ENCODE peak calls at places on chromosomes 13 and 19, in four cellular contexts. One of them, this sample, is unnamed.
A peak's percentile ranks its signal among the peaks of the same experiment; 100 is the strongest.

GRCh38 chr19:2982983-2983350 is 5.6 kb downstream of the TLE6 start:
- DNase-seq in ovary: peak; percentile 90
- DNase-seq in fibroblast of mammary gland: peak; percentile 91
- DNase-seq in BJ: peak; percentile 51
- DNase-seq in this sample: no peak

GRCh38 chr19:801861-802496 is 4.7 kb downstream of the PTBP1 start:
- DNase-seq in fibroblast of mammary gland: peak; percentile 71
- DNase-seq in ovary: peak; percentile 73
- DNase-seq in BJ: no peak
- DNase-seq in this sample: no peak

GRCh38 chr13:57409121-57409520 is 222.4 kb upstream of the PCDH17 start:
- DNase-seq in fibroblast of mammary gland: no peak
- DNase-seq in ovary: no peak
- DNase-seq in BJ: no peak
- DNase-seq in this sample: no peak

GRCh38 chr19:46863818-46864629 is 3.2 kb downstream of the ARHGAP35 start:
- DNase-seq in BJ: no peak
- DNase-seq in ovary: no peak
- DNase-seq in fibroblast of mammary gland: peak; percentile 48
- DNase-seq in this sample: no peak

GRCh38 chr19:1311543-1312091 is 25.9 kb downstream of the EFNA2 start:
- DNase-seq in ovary: no peak
- DNase-seq in BJ: no peak
- DNase-seq in fibroblast of mammary gland: no peak
- DNase-seq in this sample: no peak

GRCh38 chr13:66003558-66003957 is 1226.6 kb downstream of the PCDH9 start:
- DNase-seq in ovary: no peak
- DNase-seq in BJ: no peak
- DNase-seq in fibroblast of mammary gland: no peak
- DNase-seq in this sample: no peak

GRCh38 chr19:13366529-13367143 is 139.6 kb downstream of the CACNA1A start:
- DNase-seq in fibroblast of mammary gland: peak; percentile 52
- DNase-seq in BJ: no peak
- DNase-seq in ovary: no peak
- DNase-seq in this sample: peak; percentile 1

GRCh38 chr13:104949840-104950805 is 1585.3 kb downstream of the EFNB2 start:
- DNase-seq in BJ: no peak
- DNase-seq in fibroblast of mammary gland: peak; percentile 48
- DNase-seq in ovary: no peak
- DNase-seq in this sample: no peak

GRCh38 chr13:22062478-22063205 is 391.8 kb downstream of the FGF9 start:
- DNase-seq in ovary: no peak
- DNase-seq in fibroblast of mammary gland: no peak
- DNase-seq in BJ: no peak
- DNase-seq in this sample: no peak

GRCh38 chr13:77079902-77080413 is 53.0 kb upstream of the FBXL3 start:
- DNase-seq in fibroblast of mammary gland: no peak
- DNase-seq in BJ: no peak
- DNase-seq in ovary: no peak
- DNase-seq in this sample: no peak

GRCh38 chr13:79589605-79590511 is 108.9 kb downstream of the NDFIP2 start:
- DNase-seq in BJ: no peak
- DNase-seq in fibroblast of mammary gland: peak; percentile 51
- DNase-seq in ovary: no peak
- DNase-seq in this sample: no peak
- H3K4me3 ChIP-seq in BJ: no peak overlapping the region
- H3K4me3 ChIP-seq in fibroblast of mammary gland: no peak overlapping the region
- H3K4me3 ChIP-seq in ovary: no peak overlapping the region
- H3K4me3 ChIP-seq in this sample: no peak overlapping the region

DNA sequence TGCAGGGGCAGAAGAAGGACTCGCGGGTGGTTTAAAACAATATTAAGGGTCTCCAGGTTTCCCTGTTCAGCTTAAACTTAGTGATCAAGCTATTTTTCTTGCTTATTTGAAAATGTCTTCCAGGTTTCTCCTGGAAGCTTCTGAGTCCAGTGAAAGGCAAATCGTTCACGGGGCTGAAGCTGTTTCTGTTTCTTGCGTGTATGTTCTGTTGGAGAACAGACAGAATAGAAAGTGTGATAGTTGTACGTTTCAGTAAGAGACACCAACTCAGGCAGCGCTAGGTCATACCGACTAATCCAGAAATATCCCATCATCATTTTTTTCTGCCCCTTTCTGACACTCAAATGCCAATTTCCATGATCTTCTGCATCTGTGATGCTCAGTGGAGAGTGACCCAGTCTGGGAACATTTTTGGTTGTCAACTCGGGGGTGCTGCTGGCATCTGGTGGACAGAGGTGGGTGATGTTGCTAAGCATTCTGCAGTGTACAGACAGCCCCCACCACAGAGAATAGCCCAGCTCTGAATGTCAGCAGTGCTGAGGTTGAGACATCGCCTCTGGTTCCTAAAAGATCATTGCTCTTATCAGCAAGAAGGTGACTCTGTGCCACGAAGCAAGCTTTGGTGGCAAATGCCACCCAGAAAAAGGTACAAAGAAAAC is 4.3 kb downstream of the KLF2 start:
- DNase-seq in BJ: no peak
- DNase-seq in ovary: peak; percentile 65
- DNase-seq in fibroblast of mammary gland: no peak
- DNase-seq in this sample: no peak
- TF ChIP-seq CTCF in BJ: no peak
- TF ChIP-seq CTCF in ovary: no peak
- TF ChIP-seq CTCF in fibroblast of mammary gland: no peak
- TF ChIP-seq CTCF in this sample: peak; percentile 3

GRCh38 chr13:30864352-30865130 is 41.5 kb upstream of the MEDAG start:
- DNase-seq in ovary: peak; percentile 72
- DNase-seq in fibroblast of mammary gland: peak; percentile 97
- DNase-seq in BJ: peak; percentile 89
- DNase-seq in this sample: peak; percentile 83
- H3K4me3 ChIP-seq in ovary: no peak overlapping the region
- H3K4me3 ChIP-seq in fibroblast of mammary gland: no peak overlapping the region
- H3K4me3 ChIP-seq in BJ: no peak overlapping the region
- H3K4me3 ChIP-seq in this sample: no peak overlapping the region

GRCh38 chr19:45200614-45201013 is 22.0 kb downstream of the BLOC1S3 start:
- DNase-seq in fibroblast of mammary gland: peak; percentile 71
- DNase-seq in BJ: no peak
- DNase-seq in ovary: no peak
- DNase-seq in this sample: no peak
- TF ChIP-seq CTCF in fibroblast of mammary gland: peak; percentile 29
- TF ChIP-seq CTCF in BJ: peak; percentile 29
- TF ChIP-seq CTCF in ovary: no peak
- TF ChIP-seq CTCF in this sample: peak; percentile 38

DNA sequence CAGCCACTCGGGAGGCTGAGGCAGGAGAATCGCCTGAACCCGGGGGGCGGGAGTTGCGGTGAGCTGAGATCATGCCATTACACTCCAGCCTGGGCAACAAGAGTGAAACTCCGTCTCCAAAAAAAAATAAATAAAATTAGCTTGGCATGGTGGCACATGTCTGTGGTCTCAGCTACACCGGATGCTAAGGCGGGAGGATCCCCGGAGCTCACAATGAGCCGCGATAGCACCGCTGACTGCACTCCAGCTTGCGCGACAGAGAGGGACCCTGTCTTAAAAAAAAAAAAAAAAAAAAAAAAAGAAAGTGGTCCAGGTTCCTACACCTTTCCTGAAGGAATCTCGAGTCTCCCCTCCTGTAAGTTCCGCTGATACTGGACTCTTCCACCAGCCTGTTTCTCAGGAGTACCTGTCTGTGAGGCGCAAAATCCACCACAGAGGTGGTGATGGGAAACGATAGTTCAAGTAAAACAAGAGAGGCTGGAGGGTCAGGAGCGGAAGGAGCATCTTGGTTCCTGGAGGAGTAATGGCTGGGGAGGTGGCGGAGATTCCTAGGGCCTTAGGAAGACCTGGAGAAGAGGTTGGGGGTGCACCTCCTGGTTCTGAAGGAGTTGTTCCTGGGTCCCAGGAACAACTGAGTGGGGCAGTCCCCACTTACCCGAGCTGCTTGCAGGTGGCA is 468 bp downstream of the FUT1 start:
- DNase-seq in BJ: no peak
- DNase-seq in ovary: no peak
- DNase-seq in fibroblast of mammary gland: no peak
- DNase-seq in this sample: no peak
- H3K4me3 ChIP-seq in BJ: peak overlapping the region; percentile 24
- H3K4me3 ChIP-seq in ovary: peak overlapping the region; percentile 9
- H3K4me3 ChIP-seq in fibroblast of mammary gland: peak overlapping the region; percentile 6
- H3K4me3 ChIP-seq in this sample: no peak overlapping the region

GRCh38 chr13:70098669-70099068 is 9.0 kb upstream of the ATXN8OS start:
- DNase-seq in fibroblast of mammary gland: no peak
- DNase-seq in ovary: no peak
- DNase-seq in BJ: no peak
- DNase-seq in this sample: no peak
- TF ChIP-seq CTCF in fibroblast of mammary gland: no peak
- TF ChIP-seq CTCF in ovary: no peak
- TF ChIP-seq CTCF in BJ: no peak
- TF ChIP-seq CTCF in this sample: no peak

DNA sequence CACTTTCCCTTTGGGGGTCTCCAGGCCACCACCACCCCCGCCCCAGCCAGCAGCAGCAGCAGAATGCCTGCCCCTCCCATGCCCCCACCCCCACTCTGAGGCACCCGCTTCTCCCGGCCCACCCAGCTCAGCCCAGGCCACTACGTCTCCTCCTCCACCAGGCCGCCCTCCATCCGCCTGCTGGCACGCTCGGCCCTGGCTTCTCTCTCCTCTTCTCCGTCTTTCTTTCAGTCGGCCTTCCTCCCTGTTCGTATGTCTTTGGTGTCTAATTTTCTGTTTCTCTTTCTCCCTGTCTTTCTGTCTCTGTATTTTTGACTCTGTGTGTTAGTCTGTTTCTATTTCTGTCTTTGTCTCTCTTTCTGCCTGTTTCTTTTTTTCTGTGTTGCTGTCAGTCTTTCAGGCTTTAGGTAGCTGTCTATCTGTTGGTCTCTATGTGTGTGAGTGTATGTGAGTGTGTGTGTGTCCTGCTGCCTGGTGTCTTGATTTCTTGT is at the start of gene LGI4:
- DNase-seq in fibroblast of mammary gland: no peak
- DNase-seq in BJ: no peak
- DNase-seq in ovary: no peak
- DNase-seq in this sample: no peak
- H3K4me3 ChIP-seq in fibroblast of mammary gland: no peak within 1 kb of the TSS
- H3K4me3 ChIP-seq in BJ: no peak within 1 kb of the TSS
- H3K4me3 ChIP-seq in ovary: peak within 1 kb of the TSS; percentile 27
- H3K4me3 ChIP-seq in this sample: no peak within 1 kb of the TSS